ENCODE peak calls at places on chromosomes 11 and 22, in four cellular contexts. P, Y, S and A are unnamed samples.

GRCh38 chr11:11279956-11280689 is 72.9 kb downstream of the CSNK2A3 start:
- DNase-seq in P (no peak), Y (no peak), S (no peak), A (no peak)

GRCh38 chr22:32218470-32218869 is 13.6 kb upstream of the RFPL2 start:
- DNase-seq in Y (peak; percentile 18), P (no peak), S (no peak), A (no peak)

GRCh38 chr11:91790873-91791468 is 433.6 kb upstream of the FAT3 start:
- DNase-seq in S (no peak), P (no peak), Y (peak; percentile 88), A (no peak)

GRCh38 chr11:134449713-134450112 is 37.7 kb upstream of the B3GAT1 start:
- DNase-seq in Y (no peak), S (no peak), P (no peak), A (no peak)

GRCh38 chr11:115724709-115725108 is 220.5 kb upstream of the CADM1 start:
- DNase-seq in Y (no peak), S (no peak), P (no peak), A (no peak)

GRCh38 chr11:6298605-6299004 is 21.7 kb downstream of the CAVIN3 start:
- DNase-seq in Y (peak; percentile 55), P (no peak), S (no peak), A (peak; percentile 55)

GRCh38 chr11:110173775-110174644 is 80.8 kb downstream of the ZC3H12C start:
- DNase-seq in Y (peak; percentile 73), S (no peak), P (no peak), A (peak; percentile 49)

GRCh38 chr11:1160231-1161101 is 2.7 kb downstream of the MUC5AC start:
- DNase-seq in Y (no peak), P (no peak), S (no peak), A (no peak)

GRCh38 chr11:117062503-117062902 is 35.7 kb downstream of the SIK3 start:
- DNase-seq in Y (no peak), P (no peak), S (no peak), A (no peak)

GRCh38 chr11:111729441-111729840 is 36.7 kb downstream of the PPP2R1B start:
- DNase-seq in Y (no peak), P (no peak), S (no peak), A (no peak)

GRCh38 chr22:47145883-47146282 is 383.4 kb downstream of the TBC1D22A start:
- DNase-seq in S (no peak), Y (no peak), P (no peak), A (no peak)

GRCh38 chr11:34696876-34697275 is 76.0 kb downstream of the EHF start:
- DNase-seq in P (no peak), Y (no peak), S (no peak), A (no peak)

GRCh38 chr11:113505541-113506375 is 30.6 kb upstream of the DRD2 start:
- DNase-seq in S (peak; percentile 52), P (no peak), Y (peak; percentile 49), A (no peak)

GRCh38 chr11:15114501-15115475 is at the start of gene INSC:
- DNase-seq in S (no peak), Y (no peak), P (no peak), A (no peak)

GRCh38 chr11:1507381-1508140 is 21.0 kb upstream of the MOB2 start:
- DNase-seq in S (no peak), P (no peak), Y (no peak), A (no peak)

GRCh38 chr11:127818625-127819024 is 768.7 kb downstream of the ETS1 start:
- DNase-seq in Y (no peak), P (no peak), S (no peak), A (no peak)

GRCh38 chr22:43985532-43985931 is 30.3 kb downstream of the SAMM50 start:
- DNase-seq in Y (no peak), S (no peak), P (no peak), A (no peak)

GRCh38 chr22:44723801-44724200 is 21.8 kb downstream of the PRR5 start:
- DNase-seq in P (peak; percentile 36), S (no peak), Y (peak; percentile 52), A (no peak)

GRCh38 chr11:119728226-119728626 is 774 bp downstream of the NECTIN1 start:
- DNase-seq in S (no peak), Y (no peak), P (no peak), A (peak; percentile 22)

GRCh38 chr11:46696212-46696558 is 4.2 kb downstream of the ARHGAP1 start:
- DNase-seq in Y (no peak), P (no peak), S (no peak), A (no peak)

GRCh38 chr11:73402834-73403185 is 26.6 kb downstream of the RELT start:
- DNase-seq in Y (peak; percentile 82), S (no peak), P (no peak), A (no peak)

GRCh38 chr11:44574620-44575287 is 9.3 kb downstream of the CD82 start:
- DNase-seq in S (no peak), P (no peak), Y (peak; percentile 71), A (peak; percentile 56)

GRCh38 chr11:129814244-129814992 is 1.2 kb upstream of the TMEM45B start:
- DNase-seq in P (no peak), Y (no peak), S (no peak), A (no peak)

GRCh38 chr11:74949748-74950127 is 672 bp downstream of the SPCS2 start:
- DNase-seq in Y (peak; percentile 72), S (no peak), P (no peak), A (no peak)

GRCh38 chr11:32081129-32081641 is 9.7 kb upstream of the RCN1 start:
- DNase-seq in P (no peak), S (no peak), Y (peak; percentile 40), A (no peak)

GRCh38 chr11:45881708-45882368 is 3.6 kb upstream of the MAPK8IP1 start:
- DNase-seq in Y (no peak), P (no peak), S (no peak), A (no peak)

GRCh38 chr11:28674432-28675076 is 566.4 kb downstream of the METTL15 start:
- DNase-seq in S (no peak), P (no peak), Y (peak; percentile 26), A (no peak)

GRCh38 chr11:61693897-61694840 is 14.0 kb downstream of the DAGLA start:
- DNase-seq in P (no peak), S (no peak), Y (no peak), A (no peak)

GRCh38 chr11:45811571-45812290 is 6.8 kb downstream of the SLC35C1 start:
- DNase-seq in Y (no peak), P (no peak), S (no peak), A (no peak)

GRCh38 chr11:14567064-14567651 is 47.0 kb upstream of the PSMA1 start:
- DNase-seq in Y (no peak), S (no peak), P (no peak), A (no peak)

GRCh38 chr11:74826901-74827300 is 78.3 kb downstream of the RNF169 start:
- DNase-seq in S (no peak), Y (peak; percentile 50), P (no peak), A (no peak)